ENCODE peak calls at places on chromosomes 6 and 20, in four cellular contexts. One of them, this sample, is unnamed.

GRCh38 chr20:17873410-17874270 is 95.0 kb downstream of the SNX5 start:
- DNase-seq in lower leg skin: peak; percentile 96
- DNase-seq in T-cell: no peak
- DNase-seq in uterus: peak; percentile 95
- DNase-seq in this sample: no peak

GRCh38 chr20:35729836-35730582 is 12.1 kb downstream of the RBM39 start:
- DNase-seq in T-cell: no peak
- DNase-seq in uterus: no peak
- DNase-seq in lower leg skin: no peak
- DNase-seq in this sample: no peak

GRCh38 chr6:7239590-7239948 is 73.4 kb downstream of the SSR1 start:
- DNase-seq in lower leg skin: no peak
- DNase-seq in T-cell: no peak
- DNase-seq in uterus: no peak
- DNase-seq in this sample: no peak

GRCh38 chr6:158605266-158605878 is 39.2 kb downstream of the DYNLT1 start:
- DNase-seq in T-cell: peak; percentile 31
- DNase-seq in uterus: peak; percentile 57
- DNase-seq in lower leg skin: no peak
- DNase-seq in this sample: no peak

GRCh38 chr6:43284986-43285385 is 13.1 kb upstream of the SLC22A7 start:
- DNase-seq in uterus: no peak
- DNase-seq in T-cell: no peak
- DNase-seq in lower leg skin: no peak
- DNase-seq in this sample: no peak

GRCh38 chr6:142235247-142235646 is 66.6 kb upstream of the ADGRG6 start:
- DNase-seq in uterus: no peak
- DNase-seq in T-cell: no peak
- DNase-seq in lower leg skin: no peak
- DNase-seq in this sample: no peak

GRCh38 chr6:164842085-164842484 is 467.3 kb downstream of the C6orf118 start:
- DNase-seq in T-cell: no peak
- DNase-seq in lower leg skin: no peak
- DNase-seq in uterus: no peak
- DNase-seq in this sample: no peak

GRCh38 chr20:39874049-39874893 is 814.8 kb downstream of the MAFB start:
- DNase-seq in uterus: peak; percentile 68
- DNase-seq in T-cell: no peak
- DNase-seq in lower leg skin: peak; percentile 89
- DNase-seq in this sample: no peak

GRCh38 chr20:21074605-21075336 is 31.4 kb downstream of the LINC00237 start:
- DNase-seq in T-cell: no peak
- DNase-seq in lower leg skin: no peak
- DNase-seq in uterus: no peak
- DNase-seq in this sample: no peak

This sample was measured in esophagus muscularis mucosa.